ENCODE peak calls at places on chromosomes 2 and 18, in five cellular contexts. A is HCT116, P is SK-MEL-5, W is NCI-H2081, S is amniotic epithelial cell. Q is an unnamed sample.

GRCh38 chr2:236968101-236968886 is 117.4 kb upstream of the COPS8 start:
- DNase-seq in A (no peak), P (no peak), W (no peak), S (no peak), Q (no peak)

GRCh38 chr2:69946351-69947077 is 14.9 kb downstream of the ASPRV1 start:
- DNase-seq in A (peak; percentile 34), P (peak; percentile 22), W (no peak), S (peak; percentile 52), Q (peak; percentile 60)

GRCh38 chr18:35889677-35890076 is 82.8 kb upstream of the RMP24 start:
- DNase-seq in A (no peak), P (no peak), W (no peak), S (no peak), Q (no peak)

GRCh38 chr2:166651991-166652390 is 157.9 kb upstream of the SCN7A start:
- DNase-seq in A (no peak), P (peak; percentile 70), W (no peak), S (no peak), Q (no peak)

GRCh38 chr2:172693529-172694185 is 42.0 kb upstream of the RAPGEF4 start:
- DNase-seq in A (no peak), P (no peak), W (no peak), S (no peak), Q (no peak)

GRCh38 chr18:5584751-5585417 is 41.1 kb upstream of the EPB41L3 start:
- DNase-seq in A (no peak), P (peak; percentile 93), W (no peak), S (no peak), Q (peak; percentile 26)

GRCh38 chr2:239287461-239287860 is 113.4 kb downstream of the HDAC4 start:
- DNase-seq in A (no peak), P (no peak), W (no peak), S (peak; percentile 91), Q (peak; percentile 60)

GRCh38 chr2:224958466-224958857 is 83.8 kb downstream of the DOCK10 start:
- DNase-seq in A (no peak), P (peak; percentile 88), W (no peak), S (no peak), Q (no peak)

GRCh38 chr18:46716827-46717226 is 40.0 kb downstream of the ST8SIA5 start:
- DNase-seq in A (no peak), P (no peak), W (no peak), S (no peak), Q (no peak)

GRCh38 chr2:228689049-228689448 is 507.6 kb upstream of the SPHKAP start:
- DNase-seq in A (no peak), P (peak; percentile 19), W (peak; percentile 36), S (peak; percentile 38), Q (no peak)

GRCh38 chr2:65381607-65382032 is 50.8 kb downstream of the SPRED2 start:
- DNase-seq in A (no peak), P (no peak), W (no peak), S (no peak), Q (no peak)

GRCh38 chr2:213010106-213010779 is 141.2 kb downstream of the IKZF2 start:
- DNase-seq in A (no peak), P (no peak), W (no peak), S (no peak), Q (no peak)

GRCh38 chr2:181848356-181848876 is 43.1 kb upstream of the ITPRID2 start:
- DNase-seq in A (no peak), P (no peak), W (no peak), S (no peak), Q (no peak)

GRCh38 chr2:53819627-53820026 is 32.8 kb downstream of the ERLEC1 start:
- DNase-seq in A (no peak), P (no peak), W (no peak), S (no peak), Q (no peak)

GRCh38 chr18:34121157-34121807 is 103.4 kb downstream of the NOL4 start:
- DNase-seq in A (no peak), P (peak; percentile 16), W (no peak), S (peak; percentile 40), Q (peak; percentile 28)

GRCh38 chr2:105431367-105432088 is 32.7 kb upstream of the FHL2 start:
- DNase-seq in A (no peak), P (no peak), W (peak; percentile 58), S (peak; percentile 77), Q (peak; percentile 62)

GRCh38 chr18:45374878-45375630 is 240.2 kb upstream of the SLC14A2 start:
- DNase-seq in A (no peak), P (no peak), W (no peak), S (no peak), Q (no peak)

GRCh38 chr18:58616446-58616845 is 12.4 kb downstream of the ALPK2 start:
- DNase-seq in A (no peak), P (no peak), W (no peak), S (no peak), Q (no peak)

GRCh38 chr2:203532957-203533695 is 2.0 kb downstream of the RAPH1 start:
- DNase-seq in A (no peak), P (peak; percentile 55), W (no peak), S (peak; percentile 61), Q (peak; percentile 34)

GRCh38 chr2:236207472-236207871 is 39.3 kb upstream of the GBX2 start:
- DNase-seq in A (no peak), P (no peak), W (no peak), S (no peak), Q (no peak)

GRCh38 chr2:233386382-233387041 is 32.2 kb downstream of the DGKD start:
- DNase-seq in A (no peak), P (no peak), W (no peak), S (peak; percentile 22), Q (peak; percentile 55)

GRCh38 chr2:16729335-16729734 is 63.7 kb upstream of the CYRIA start:
- DNase-seq in A (no peak), P (no peak), W (no peak), S (no peak), Q (no peak)